ENCODE peak calls at places on chromosomes 6 and 20, in four cellular contexts. Q is HEK293T, R is HepG2, J is K562. K is an unnamed sample.
A peak's percentile ranks its signal among the peaks of the same experiment; 100 is the strongest.

GRCh38 chr6:95548188-95548837 is 29.0 kb upstream of the MANEA start:
- DNase-seq in Q (no peak), R (no peak), J (no peak), K (no peak)

GRCh38 chr6:151179321-151179720 is 60.4 kb upstream of the AKAP12 start:
- DNase-seq in Q (no peak), R (no peak), J (no peak), K (no peak)

GRCh38 chr20:25361287-25361683 is 29.4 kb downstream of the ABHD12 start:
- DNase-seq in Q (no peak), R (peak; percentile 33), J (no peak), K (no peak)

GRCh38 chr6:83954371-83954770 is 79.2 kb upstream of the MRAP2 start:
- DNase-seq in Q (no peak), R (peak; percentile 7), J (no peak), K (no peak)

GRCh38 chr6:45212976-45213375 is 115.2 kb upstream of the RUNX2 start:
- DNase-seq in Q (no peak), R (no peak), J (no peak), K (no peak)

GRCh38 chr6:19841181-19841580 is 4.0 kb downstream of the ID4 start:
- DNase-seq in Q (no peak), R (no peak), J (no peak), K (no peak)

GRCh38 chr20:32535953-32536823 is 48.9 kb downstream of the NOL4L start:
- DNase-seq in Q (peak; percentile 87), R (peak; percentile 79), J (peak; percentile 91), K (no peak)

GRCh38 chr20:20466341-20466879 is 98.5 kb downstream of the INSM1 start:
- DNase-seq in Q (no peak), R (no peak), J (no peak), K (peak; percentile 92)

GRCh38 chr6:87705070-87705691 is 3.1 kb upstream of the AKIRIN2 start:
- DNase-seq in Q (no peak), R (peak; percentile 76), J (peak; percentile 74), K (peak; percentile 83)

GRCh38 chr20:16580127-16580526 is 6.9 kb upstream of the KIF16B start:
- DNase-seq in Q (no peak), R (no peak), J (no peak), K (no peak)

GRCh38 chr20:53750827-53751393 is 157.3 kb upstream of the ZNF217 start:
- DNase-seq in Q (no peak), R (no peak), J (no peak), K (peak; percentile 69)

GRCh38 chr6:2108700-2109306 is 136.6 kb downstream of the GMDS start:
- DNase-seq in Q (peak; percentile 61), R (peak; percentile 20), J (no peak), K (no peak)

GRCh38 chr6:110491644-110492317 is 15.4 kb upstream of the SLC22A16 start:
- DNase-seq in Q (peak; percentile 64), R (no peak), J (no peak), K (no peak)

GRCh38 chr6:131135244-131136020 is at the start of gene AKAP7:
- DNase-seq in Q (peak; percentile 86), R (peak; percentile 64), J (peak; percentile 79), K (no peak)

GRCh38 chr6:28053584-28053983 is 26.8 kb upstream of the ZNF165 start:
- DNase-seq in Q (no peak), R (no peak), J (no peak), K (no peak)

GRCh38 chr6:20211941-20212391 is 303 bp downstream of the MBOAT1 start:
- DNase-seq in Q (no peak), R (no peak), J (no peak), K (no peak)

GRCh38 chr6:72182337-72183246 is 296.2 kb downstream of the RIMS1 start:
- DNase-seq in Q (peak; percentile 71), R (no peak), J (no peak), K (no peak)

GRCh38 chr20:15069355-15069754 is 731.9 kb upstream of the FLRT3 start:
- DNase-seq in Q (no peak), R (no peak), J (no peak), K (no peak)

GRCh38 chr6:147467891-147468290 is 40.6 kb upstream of the SAMD5 start:
- DNase-seq in Q (no peak), R (no peak), J (no peak), K (no peak)

GRCh38 chr20:18188446-18188845 is 50.8 kb downstream of the KAT14 start:
- DNase-seq in Q (no peak), R (no peak), J (no peak), K (no peak)

GRCh38 chr6:146260886-146261285 is 232.0 kb downstream of the GRM1 start:
- DNase-seq in Q (no peak), R (no peak), J (no peak), K (no peak)

GRCh38 chr20:10376271-10377075 is 57.5 kb downstream of the MKKS start:
- DNase-seq in Q (no peak), R (no peak), J (no peak), K (no peak)

GRCh38 chr20:3795511-3796468 is at the start of gene CDC25B:
- DNase-seq in Q (peak; percentile 89), R (peak; percentile 91), J (peak; percentile 88), K (peak; percentile 59)

GRCh38 chr6:31651602-31652191 is 764 bp downstream of the BAG6 start:
- DNase-seq in Q (no peak), R (peak; percentile 89), J (peak; percentile 90), K (no peak)

DNA sequence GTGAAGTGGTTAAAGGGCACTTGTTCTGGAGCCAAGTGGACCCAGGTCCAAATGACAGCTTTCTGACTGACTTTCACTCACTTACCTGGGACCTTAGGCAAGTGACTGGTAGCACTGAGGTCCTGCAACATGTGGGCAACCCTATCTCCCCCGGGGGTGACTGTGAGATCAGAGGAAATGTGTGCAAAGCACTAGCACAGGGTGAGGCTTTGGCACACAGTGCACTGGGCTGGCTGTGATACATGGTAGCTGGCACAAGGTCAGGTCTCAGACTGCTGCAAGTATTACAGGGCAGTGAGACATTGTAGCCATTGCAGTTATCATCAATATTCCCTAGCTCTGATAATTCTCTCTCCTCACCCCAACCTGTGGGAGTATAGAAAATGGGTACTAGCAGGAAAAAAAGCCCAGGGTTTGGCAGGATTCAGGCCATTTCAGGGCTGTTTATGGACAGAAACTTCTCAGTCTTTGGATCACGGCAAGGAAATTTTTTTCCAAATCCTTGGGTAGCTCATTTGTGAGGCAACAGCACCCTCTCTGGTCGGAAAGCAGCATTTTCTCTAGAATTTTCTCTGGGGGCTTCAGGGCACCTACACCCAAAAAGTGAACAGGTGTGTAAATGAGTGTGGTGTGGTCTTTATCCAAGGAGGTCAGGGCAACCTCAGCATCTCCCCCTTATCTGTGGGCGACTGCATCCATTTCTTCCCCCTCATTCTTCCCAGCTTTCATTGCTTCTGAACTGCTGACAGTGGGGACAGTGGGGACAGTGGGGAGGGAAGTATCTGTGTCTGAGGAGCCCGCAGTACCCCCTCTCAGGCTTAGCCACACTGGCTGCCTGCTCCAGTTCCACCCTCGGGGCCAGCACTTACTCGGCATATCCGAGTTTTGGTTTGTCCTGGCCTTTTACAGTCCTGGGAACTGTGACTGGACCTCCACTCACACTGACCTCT is 148.7 kb upstream of the PHACTR3 start:
- DNase-seq in Q (peak; percentile 49), R (no peak), J (peak; percentile 31), K (no peak)
- TF ChIP-seq FOXK2 in Q (no peak), R (no peak), J (no peak), K (no peak)

GRCh38 chr6:143229402-143229801 is 168.7 kb downstream of the AIG1 start:
- DNase-seq in Q (no peak), R (no peak), J (no peak), K (no peak)

GRCh38 chr6:143233563-143234285 is 173.0 kb downstream of the AIG1 start:
- DNase-seq in Q (no peak), R (no peak), J (no peak), K (no peak)

GRCh38 chr6:143234686-143235085 is 174.0 kb downstream of the AIG1 start:
- DNase-seq in Q (no peak), R (no peak), J (no peak), K (no peak)

GRCh38 chr6:143236151-143236788 is 175.6 kb downstream of the AIG1 start:
- DNase-seq in Q (no peak), R (no peak), J (no peak), K (no peak)

GRCh38 chr6:143232849-143233248 is 172.2 kb downstream of the AIG1 start:
- DNase-seq in Q (peak; percentile 66), R (peak; percentile 65), J (peak; percentile 58), K (peak; percentile 2)
- TF ChIP-seq FOXK2 in Q (no peak), R (no peak), J (no peak), K (no peak)

GRCh38 chr6:74248966-74249365 is 553.0 kb downstream of the CD109 start:
- DNase-seq in Q (no peak), R (no peak), J (no peak), K (no peak)
- TF ChIP-seq FOXK2 in Q (no peak), R (no peak), J (no peak), K (no peak)

DNA sequence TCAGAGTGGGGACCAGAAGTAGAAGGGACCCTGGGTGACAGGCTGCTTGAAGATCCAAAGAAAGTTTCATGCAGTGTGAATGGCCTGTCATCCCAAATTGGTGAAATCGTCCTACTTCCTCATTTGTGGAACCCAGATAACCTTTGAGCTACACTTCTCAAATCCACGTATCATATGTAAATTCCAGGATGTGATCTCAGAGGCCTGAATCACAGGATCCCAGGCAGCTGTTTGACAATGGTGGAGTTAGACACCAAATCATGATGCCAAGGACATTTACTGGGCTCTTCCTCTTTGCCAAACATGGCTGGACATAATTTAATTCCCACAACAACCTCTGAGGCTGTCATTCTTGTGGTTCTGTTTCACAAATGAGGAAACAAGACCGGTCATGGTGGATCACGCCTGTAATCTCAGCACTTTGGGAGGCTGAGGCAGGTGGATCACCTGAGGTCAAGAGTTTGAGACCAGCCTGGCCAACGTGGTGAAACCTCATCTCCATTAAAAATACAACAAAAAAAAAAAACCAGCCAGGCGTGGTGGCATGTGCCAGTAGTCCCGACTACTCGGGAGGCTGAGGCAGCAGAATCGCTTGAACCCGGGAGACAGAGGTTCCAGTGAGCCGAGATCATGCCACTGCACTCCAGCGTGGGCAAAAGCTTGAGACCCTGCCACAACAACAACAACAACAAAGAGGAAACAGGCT is 39.9 kb upstream of the TTPAL start:
- DNase-seq in Q (no peak), R (peak; percentile 90), J (no peak), K (no peak)
- TF ChIP-seq FOXK2 in Q (no peak), R (no peak), J (no peak), K (no peak)

DNA sequence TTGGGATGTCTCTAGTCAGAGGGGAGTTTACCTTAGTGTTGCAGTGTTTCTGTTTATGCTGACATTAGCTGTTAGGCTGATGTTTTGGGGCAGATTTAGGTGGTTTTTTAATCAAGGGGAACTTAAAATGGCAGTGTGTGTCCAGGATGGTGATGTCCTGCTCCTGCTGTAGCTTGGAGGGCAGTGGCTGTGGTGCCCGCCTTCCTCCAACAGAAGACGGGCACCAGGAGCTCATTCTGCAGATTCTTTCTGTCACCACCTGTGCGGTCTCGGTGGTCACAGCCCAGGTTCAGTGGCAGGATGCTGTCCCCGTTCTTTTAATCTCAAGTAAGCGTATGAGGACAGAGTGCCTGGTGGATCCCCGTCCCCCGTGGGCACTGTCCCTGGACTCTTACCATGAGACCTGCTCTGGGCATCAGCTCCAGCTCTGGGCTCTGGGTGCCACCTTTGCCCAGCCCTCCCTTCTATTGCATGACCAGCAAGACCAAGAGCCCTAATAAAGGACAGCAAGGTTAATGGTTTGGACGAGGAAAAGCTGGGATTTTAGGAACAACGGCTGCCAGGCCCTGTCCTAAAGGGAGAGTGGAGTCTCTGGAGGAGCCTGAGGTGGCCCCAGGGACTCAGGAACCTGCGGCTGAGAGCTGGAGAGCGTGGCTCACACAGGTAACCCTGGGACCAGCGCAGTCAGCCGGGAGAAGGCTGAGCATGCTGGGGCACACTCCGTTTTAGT is 217.3 kb downstream of the ERMARD start:
- DNase-seq in Q (no peak), R (no peak), J (no peak), K (no peak)
- TF ChIP-seq FOXK2 in Q (no peak), R (no peak), J (no peak), K (no peak)